ENCODE peak calls at places on chromosomes 7 and 10, in seven cellular contexts. N is COR-L47, B is cardiac fibroblast, S is choroid plexus epithelial cell, E is AG04449, T is neural crest cell, X is AG08395. V is an unnamed sample.

GRCh38 chr7:100127866-100128601 is 1.3 kb downstream of the MBLAC1 start:
- DNase-seq in S (peak), X (no peak), N (no peak), E (no peak), B (peak), T (peak), V (no peak)

GRCh38 chr10:95350830-95351228 is 60.0 kb upstream of the PDLIM1 start:
- DNase-seq in X (no peak), T (no peak), E (no peak), N (no peak), S (no peak), B (no peak), V (no peak)

GRCh38 chr7:28626191-28626590 is 213.9 kb downstream of the CREB5 start:
- DNase-seq in T (no peak), E (no peak), X (no peak), N (no peak), B (no peak), S (no peak), V (no peak)

GRCh38 chr7:129550673-129551360 is 48.5 kb downstream of the SMKR1 start:
- DNase-seq in X (peak), T (no peak), N (no peak), S (no peak), E (no peak), B (no peak), V (no peak)

GRCh38 chr10:18400201-18400910 is 251.0 kb downstream of the NSUN6 start:
- DNase-seq in X (no peak), E (no peak), T (peak), S (no peak), N (no peak), B (no peak), V (no peak)

GRCh38 chr10:106615081-106615480 is 549.4 kb downstream of the SORCS1 start:
- DNase-seq in E (peak), X (no peak), S (peak), N (no peak), B (peak), T (no peak), V (no peak)

GRCh38 chr7:80392229-80393169 is 119.4 kb downstream of the GNAT3 start:
- DNase-seq in B (peak), N (peak), X (peak), T (no peak), S (peak), E (no peak), V (no peak)

GRCh38 chr7:135845415-135846075 is 96.9 kb upstream of the FAM180A start:
- DNase-seq in N (no peak), S (no peak), T (no peak), X (no peak), B (no peak), E (no peak), V (no peak)

GRCh38 chr7:102063736-102064135 is 222.9 kb upstream of the SH2B2 start:
- DNase-seq in E (no peak), B (peak), N (no peak), X (no peak), S (no peak), T (no peak), V (peak)

GRCh38 chr7:43385856-43386255 is 197.1 kb upstream of the STK17A start:
- DNase-seq in N (no peak), T (no peak), B (no peak), S (peak), X (no peak), E (no peak), V (no peak)

GRCh38 chr7:90412458-90413184 is 9.4 kb downstream of the CLDN12 start:
- DNase-seq in N (peak), S (peak), T (no peak), X (no peak), E (no peak), B (no peak), V (no peak)

GRCh38 chr10:124339119-124339807 is 79.5 kb downstream of the OAT start:
- DNase-seq in E (no peak), N (no peak), B (no peak), X (no peak), S (no peak), T (no peak), V (no peak)

GRCh38 chr10:28738200-28738599 is 60.9 kb downstream of the BAMBI start:
- DNase-seq in B (no peak), S (no peak), X (no peak), N (no peak), E (no peak), T (no peak), V (no peak)

GRCh38 chr10:21363087-21363752 is 162.3 kb downstream of the SKIDA1 start:
- DNase-seq in E (no peak), X (no peak), B (no peak), T (no peak), S (no peak), N (no peak), V (no peak)

GRCh38 chr7:12764355-12765000 is 77.0 kb downstream of the ARL4A start:
- DNase-seq in X (no peak), B (peak), N (no peak), T (no peak), E (no peak), S (no peak), V (no peak)

GRCh38 chr10:59926086-59926485 is 19.7 kb upstream of the CCDC6 start:
- DNase-seq in E (no peak), N (no peak), X (no peak), B (no peak), T (no peak), S (no peak), V (no peak)

GRCh38 chr7:138937484-138937883 is 43.7 kb downstream of the KIAA1549 start:
- DNase-seq in T (no peak), X (no peak), B (no peak), S (no peak), E (no peak), N (no peak), V (no peak)

GRCh38 chr10:3090914-3091313 is 23.6 kb downstream of the PFKP start:
- DNase-seq in E (no peak), T (no peak), X (peak), N (no peak), S (peak), B (peak), V (no peak)

GRCh38 chr10:18690541-18690940 is 31.3 kb downstream of the ARL5B start:
- DNase-seq in N (no peak), B (no peak), S (no peak), E (no peak), T (no peak), X (no peak), V (no peak)

GRCh38 chr7:44067064-44067951 is 1.9 kb upstream of the PGAM2 start:
- DNase-seq in B (no peak), S (no peak), E (no peak), N (no peak), X (no peak), T (no peak), V (peak)

GRCh38 chr7:154489897-154490296 is 437.7 kb downstream of the DPP6 start:
- DNase-seq in N (no peak), S (no peak), X (no peak), T (no peak), E (no peak), B (no peak), V (no peak)

GRCh38 chr7:106329408-106329807 is 44.6 kb upstream of the NAMPT start:
- DNase-seq in X (no peak), E (no peak), B (no peak), T (no peak), S (no peak), N (no peak), V (no peak)

GRCh38 chr10:80581469-80581835 is 43.8 kb downstream of the SH2D4B start:
- DNase-seq in E (no peak), N (no peak), S (no peak), X (no peak), T (no peak), B (no peak), V (no peak)

GRCh38 chr10:52491246-52492000 is 177.3 kb downstream of the DKK1 start:
- DNase-seq in B (peak), S (peak), X (peak), N (no peak), E (no peak), T (no peak), V (no peak)

GRCh38 chr10:51162002-51162401 is 87.7 kb downstream of the PRKG1 start:
- DNase-seq in N (no peak), E (no peak), X (no peak), T (no peak), S (peak), B (peak), V (no peak)

GRCh38 chr10:77004917-77005564 is 632.6 kb downstream of the KCNMA1 start:
- DNase-seq in E (peak), B (peak), X (peak), N (no peak), T (peak), S (peak), V (no peak)

GRCh38 chr10:45441239-45441638 is 67.2 kb downstream of the ALOX5 start:
- DNase-seq in B (no peak), N (no peak), X (no peak), E (no peak), S (no peak), T (no peak), V (no peak)

GRCh38 chr7:139542308-139543151 is 19.0 kb downstream of the CLEC2L start:
- DNase-seq in N (no peak), E (no peak), S (no peak), B (no peak), T (no peak), X (no peak), V (no peak)

GRCh38 chr10:122164028-122164601 is 107.0 kb upstream of the BTBD16 start:
- DNase-seq in N (peak), X (peak), E (no peak), B (no peak), T (peak), S (no peak), V (no peak)

GRCh38 chr7:54679414-54679813 is 79.6 kb downstream of the SEC61G start:
- DNase-seq in B (no peak), S (no peak), T (no peak), X (no peak), E (no peak), N (no peak), V (no peak)

GRCh38 chr10:130048081-130048480 is 62.5 kb downstream of the C10orf143 start:
- DNase-seq in X (no peak), E (no peak), S (no peak), N (no peak), B (no peak), T (no peak), V (no peak)

GRCh38 chr10:28533315-28533564 is 322 bp downstream of the WAC start:
- DNase-seq in B (no peak), S (no peak), E (no peak), T (no peak), N (no peak), X (no peak), V (no peak)

GRCh38 chr10:109191823-109192222 is 731.5 kb downstream of the XPNPEP1 start:
- DNase-seq in N (no peak), X (no peak), T (no peak), B (no peak), E (no peak), S (no peak), V (no peak)